ENCODE peak calls at places on chromosomes 5 and 9, in seven cellular contexts. R, P, N, O, B, S and J are unnamed samples.

GRCh38 chr5:174317261-174317894 is 271.9 kb downstream of the NSG2 start:
- DNase-seq in R (no peak), P (no peak), N (no peak), O (peak), B (peak), S (peak), J (no peak)

GRCh38 chr9:134570151-134570621 is 71.4 kb upstream of the COL5A1 start:
- DNase-seq in R (no peak), P (no peak), N (no peak), O (no peak), B (peak), S (no peak), J (no peak)

GRCh38 chr5:66864240-66864884 is 268.2 kb downstream of the MAST4 start:
- DNase-seq in R (no peak), P (no peak), N (no peak), O (peak), B (peak), S (no peak), J (peak)

GRCh38 chr5:135571210-135571609 is 7.6 kb downstream of the CXCL14 start:
- DNase-seq in R (no peak), P (no peak), N (no peak), O (no peak), B (no peak), S (no peak), J (no peak)

GRCh38 chr5:118447350-118447749 is 541.0 kb downstream of the DTWD2 start:
- DNase-seq in R (no peak), P (no peak), N (no peak), O (no peak), B (no peak), S (no peak), J (no peak)

GRCh38 chr5:58204966-58205365 is 254.9 kb downstream of the PLK2 start:
- DNase-seq in R (no peak), P (no peak), N (no peak), O (no peak), B (no peak), S (no peak), J (no peak)

GRCh38 chr5:149916317-149917072 is 28.1 kb downstream of the PDE6A start:
- DNase-seq in R (no peak), P (no peak), N (no peak), O (no peak), B (no peak), S (no peak), J (no peak)

GRCh38 chr5:83555263-83555662 is 83.7 kb downstream of the VCAN start:
- DNase-seq in R (no peak), P (no peak), N (no peak), O (no peak), B (no peak), S (no peak), J (no peak)

GRCh38 chr5:5551499-5551898 is 129.0 kb downstream of the ICE1 start:
- DNase-seq in R (no peak), P (no peak), N (no peak), O (no peak), B (no peak), S (no peak), J (no peak)

GRCh38 chr5:76790632-76791290 is 28.1 kb upstream of the F2RL1 start:
- DNase-seq in R (no peak), P (no peak), N (peak), O (peak), B (peak), S (peak), J (peak)

GRCh38 chr9:132949709-132950108 is 5.3 kb upstream of the TSC1 start:
- DNase-seq in R (no peak), P (no peak), N (no peak), O (no peak), B (no peak), S (no peak), J (no peak)

GRCh38 chr9:131776473-131776872 is 36.6 kb upstream of the RAPGEF1 start:
- DNase-seq in R (peak), P (no peak), N (peak), O (peak), B (peak), S (peak), J (peak)

GRCh38 chr9:132168347-132168746 is 6.5 kb downstream of the NTNG2 start:
- DNase-seq in R (no peak), P (no peak), N (no peak), O (no peak), B (no peak), S (no peak), J (no peak)

GRCh38 chr5:125486634-125487033 is 740.2 kb upstream of the ZNF608 start:
- DNase-seq in R (no peak), P (no peak), N (no peak), O (peak), B (peak), S (no peak), J (no peak)

GRCh38 chr5:149990518-149991376 is 9.7 kb downstream of the TIGD6 start:
- DNase-seq in R (peak), P (peak), N (peak), O (peak), B (peak), S (peak), J (peak)

GRCh38 chr9:1303911-1304310 is 253.8 kb downstream of the DMRT2 start:
- DNase-seq in R (no peak), P (no peak), N (no peak), O (no peak), B (no peak), S (no peak), J (no peak)

GRCh38 chr9:78788101-78788500 is 491.2 kb downstream of the PSAT1 start:
- DNase-seq in R (no peak), P (no peak), N (no peak), O (peak), B (peak), S (no peak), J (peak)

GRCh38 chr5:87137280-87137679 is 130.4 kb upstream of the RASA1 start:
- DNase-seq in R (no peak), P (no peak), N (no peak), O (no peak), B (no peak), S (no peak), J (no peak)